ENCODE peak calls at places on chromosomes 1 and 21, in ten cellular contexts. X, N, L, V, E, K, G, F, U and D are unnamed samples.

GRCh38 chr1:37267111-37267835 is 207.1 kb upstream of the ZC3H12A start:
- DNase-seq in X (no peak), N (no peak), L (no peak), V (no peak), E (no peak), K (peak), G (no peak), F (no peak), U (no peak), D (no peak)

GRCh38 chr1:7650801-7651200 is 120.3 kb upstream of the VAMP3 start:
- DNase-seq in X (no peak), N (no peak), L (no peak), V (no peak), E (no peak), K (no peak), G (no peak), F (no peak), U (no peak), D (no peak)

GRCh38 chr1:50829010-50829958 is 130.8 kb downstream of the FAF1 start:
- DNase-seq in X (no peak), N (no peak), L (no peak), V (no peak), E (no peak), K (no peak), G (no peak), F (no peak), U (peak), D (no peak)

GRCh38 chr1:224406216-224406615 is 28.4 kb downstream of the WDR26 start:
- DNase-seq in X (no peak), N (no peak), L (no peak), V (no peak), E (no peak), K (no peak), G (no peak), F (no peak), U (no peak), D (no peak)

GRCh38 chr21:44958471-44959191 is 18.8 kb downstream of the SLX9 start:
- DNase-seq in X (no peak), N (no peak), L (no peak), V (peak), E (no peak), K (peak), G (peak), F (peak), U (peak), D (no peak)

GRCh38 chr1:196557797-196558196 is 50.4 kb downstream of the KCNT2 start:
- DNase-seq in X (no peak), N (no peak), L (no peak), V (no peak), E (no peak), K (no peak), G (peak), F (no peak), U (no peak), D (no peak)

GRCh38 chr1:31038360-31038759 is 27.2 kb downstream of the PUM1 start:
- DNase-seq in X (no peak), N (no peak), L (no peak), V (no peak), E (no peak), K (no peak), G (peak), F (no peak), U (peak), D (no peak)

GRCh38 chr1:54971317-54971791 is 9.1 kb upstream of the TMEM61 start:
- DNase-seq in X (no peak), N (no peak), L (peak), V (no peak), E (no peak), K (no peak), G (peak), F (no peak), U (peak), D (no peak)

GRCh38 chr1:74286414-74286813 is 51.2 kb downstream of the TNNI3K start:
- DNase-seq in X (no peak), N (no peak), L (no peak), V (no peak), E (no peak), K (no peak), G (no peak), F (no peak), U (no peak), D (no peak)

GRCh38 chr1:205920159-205920558 is 23.1 kb downstream of the SLC26A9 start:
- DNase-seq in X (no peak), N (no peak), L (no peak), V (peak), E (no peak), K (no peak), G (peak), F (no peak), U (peak), D (no peak)

GRCh38 chr1:97038410-97038809 is 316.8 kb downstream of the PTBP2 start:
- DNase-seq in X (no peak), N (no peak), L (no peak), V (no peak), E (no peak), K (no peak), G (no peak), F (no peak), U (peak), D (no peak)

GRCh38 chr1:203271018-203271743 is 34.1 kb upstream of the BTG2 start:
- DNase-seq in X (no peak), N (no peak), L (no peak), V (no peak), E (peak), K (peak), G (peak), F (peak), U (peak), D (peak)

GRCh38 chr1:18486195-18486594 is 5.5 kb downstream of the KLHDC7A start:
- DNase-seq in X (no peak), N (no peak), L (no peak), V (no peak), E (no peak), K (peak), G (no peak), F (no peak), U (no peak), D (no peak)

GRCh38 chr1:1141911-1142250 is 26.0 kb upstream of the C1orf159 start:
- DNase-seq in X (no peak), N (no peak), L (no peak), V (no peak), E (no peak), K (no peak), G (no peak), F (no peak), U (no peak), D (no peak)

GRCh38 chr1:205098242-205098641 is 14.0 kb upstream of the TMEM81 start:
- DNase-seq in X (no peak), N (no peak), L (no peak), V (no peak), E (no peak), K (no peak), G (no peak), F (no peak), U (no peak), D (no peak)

GRCh38 chr1:108598340-108598739 is 38.4 kb downstream of the EEIG2 start:
- DNase-seq in X (no peak), N (no peak), L (no peak), V (no peak), E (no peak), K (no peak), G (no peak), F (no peak), U (peak), D (no peak)

GRCh38 chr1:113242481-113242880 is 147.8 kb upstream of the MAGI3 start:
- DNase-seq in X (no peak), N (no peak), L (no peak), V (no peak), E (peak), K (no peak), G (peak), F (no peak), U (no peak), D (no peak)

GRCh38 chr1:91699339-91699970 is 186.5 kb downstream of the TGFBR3 start:
- DNase-seq in X (no peak), N (no peak), L (no peak), V (peak), E (no peak), K (no peak), G (peak), F (peak), U (no peak), D (no peak)

GRCh38 chr1:199449221-199449620 is 578.3 kb upstream of the NR5A2 start:
- DNase-seq in X (no peak), N (no peak), L (no peak), V (no peak), E (no peak), K (no peak), G (no peak), F (no peak), U (peak), D (no peak)

GRCh38 chr1:109502368-109502851 is 7.1 kb downstream of the AMIGO1 start:
- DNase-seq in X (no peak), N (no peak), L (no peak), V (no peak), E (no peak), K (no peak), G (no peak), F (no peak), U (no peak), D (no peak)

GRCh38 chr1:169212088-169212487 is 105.6 kb downstream of the ATP1B1 start:
- DNase-seq in X (no peak), N (no peak), L (no peak), V (no peak), E (no peak), K (no peak), G (no peak), F (no peak), U (no peak), D (no peak)

GRCh38 chr21:37454869-37455503 is 88.4 kb downstream of the DYRK1A start:
- DNase-seq in X (no peak), N (no peak), L (no peak), V (no peak), E (no peak), K (no peak), G (no peak), F (no peak), U (no peak), D (no peak)

GRCh38 chr1:151944859-151945575 is 35.7 kb upstream of the THEM4 start:
- DNase-seq in X (no peak), N (no peak), L (no peak), V (no peak), E (no peak), K (no peak), G (no peak), F (no peak), U (no peak), D (no peak)

GRCh38 chr1:211356723-211357418 is 30.2 kb downstream of the TRAF5 start:
- DNase-seq in X (no peak), N (no peak), L (no peak), V (no peak), E (no peak), K (peak), G (peak), F (no peak), U (peak), D (no peak)

GRCh38 chr1:201619513-201619912 is 80.6 kb downstream of the NAV1 start:
- DNase-seq in X (no peak), N (no peak), L (no peak), V (no peak), E (no peak), K (no peak), G (no peak), F (no peak), U (no peak), D (no peak)

GRCh38 chr21:24023402-24023801 is 1583.9 kb downstream of the MRPL39 start:
- DNase-seq in X (no peak), N (no peak), L (no peak), V (no peak), E (no peak), K (no peak), G (no peak), F (no peak), U (no peak), D (no peak)

GRCh38 chr1:26705788-26706237 is 10.0 kb downstream of the ARID1A start:
- DNase-seq in X (no peak), N (no peak), L (no peak), V (no peak), E (peak), K (no peak), G (peak), F (no peak), U (peak), D (no peak)

GRCh38 chr1:85406887-85407593 is 57.9 kb downstream of the DDAH1 start:
- DNase-seq in X (no peak), N (no peak), L (no peak), V (no peak), E (peak), K (peak), G (peak), F (peak), U (peak), D (no peak)

GRCh38 chr1:56644064-56644940 is 812 bp upstream of the PRKAA2 start:
- DNase-seq in X (no peak), N (no peak), L (no peak), V (no peak), E (no peak), K (no peak), G (peak), F (no peak), U (no peak), D (no peak)

GRCh38 chr1:10507111-10507879 is 32.5 kb downstream of the PEX14 start:
- DNase-seq in X (no peak), N (peak), L (no peak), V (peak), E (peak), K (peak), G (peak), F (peak), U (peak), D (peak)

GRCh38 chr1:197981546-197981945 is 64.4 kb downstream of the LHX9 start:
- DNase-seq in X (no peak), N (no peak), L (no peak), V (no peak), E (no peak), K (no peak), G (no peak), F (no peak), U (no peak), D (no peak)

GRCh38 chr21:41659791-41660560 is 106.9 kb downstream of the RIPK4 start:
- DNase-seq in X (no peak), N (no peak), L (no peak), V (peak), E (no peak), K (no peak), G (peak), F (no peak), U (no peak), D (no peak)

GRCh38 chr21:25837545-25838263 is 102.9 kb downstream of the GABPA start:
- DNase-seq in X (no peak), N (no peak), L (no peak), V (no peak), E (no peak), K (peak), G (peak), F (no peak), U (peak), D (no peak)

GRCh38 chr1:203569490-203570318 is 56.9 kb upstream of the ATP2B4 start:
- DNase-seq in X (no peak), N (no peak), L (no peak), V (no peak), E (no peak), K (no peak), G (peak), F (no peak), U (peak), D (no peak)

GRCh38 chr1:117210831-117211261 is at the start of gene VTCN1:
- DNase-seq in X (no peak), N (no peak), L (no peak), V (no peak), E (peak), K (no peak), G (no peak), F (no peak), U (no peak), D (no peak)

GRCh38 chr1:202192770-202193613 is 607 bp upstream of the LGR6 start:
- DNase-seq in X (peak), N (peak), L (no peak), V (peak), E (peak), K (peak), G (peak), F (peak), U (peak), D (peak)

DNA sequence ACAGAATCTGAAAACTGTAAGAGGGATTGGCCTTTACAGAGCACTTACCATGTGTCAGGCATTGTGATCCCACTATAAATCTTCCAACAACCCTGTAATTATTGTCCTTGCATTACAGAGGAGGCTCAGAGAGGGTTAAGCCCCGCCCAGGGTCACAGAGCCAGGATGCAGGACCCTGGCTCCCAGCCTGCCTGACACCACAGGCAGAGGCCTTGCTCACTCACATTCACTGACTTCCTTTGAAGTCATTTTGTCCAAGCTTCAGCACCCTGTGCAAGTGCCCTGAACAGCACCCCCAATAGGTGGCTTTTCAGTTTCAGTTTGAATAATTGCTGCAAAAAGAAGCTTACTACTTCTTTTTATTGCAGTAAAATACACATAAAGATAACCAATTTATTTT is 256.8 kb upstream of the NFIA start:
- DNase-seq in X (no peak), N (no peak), L (no peak), V (no peak), E (no peak), K (no peak), G (no peak), F (no peak), U (no peak), D (no peak)
- TF ChIP-seq CTCF in X (no peak), N (peak), L (peak), V (no peak), E (no peak), K (no peak), G (no peak), F (no peak), U (no peak), D (no peak)

DNA sequence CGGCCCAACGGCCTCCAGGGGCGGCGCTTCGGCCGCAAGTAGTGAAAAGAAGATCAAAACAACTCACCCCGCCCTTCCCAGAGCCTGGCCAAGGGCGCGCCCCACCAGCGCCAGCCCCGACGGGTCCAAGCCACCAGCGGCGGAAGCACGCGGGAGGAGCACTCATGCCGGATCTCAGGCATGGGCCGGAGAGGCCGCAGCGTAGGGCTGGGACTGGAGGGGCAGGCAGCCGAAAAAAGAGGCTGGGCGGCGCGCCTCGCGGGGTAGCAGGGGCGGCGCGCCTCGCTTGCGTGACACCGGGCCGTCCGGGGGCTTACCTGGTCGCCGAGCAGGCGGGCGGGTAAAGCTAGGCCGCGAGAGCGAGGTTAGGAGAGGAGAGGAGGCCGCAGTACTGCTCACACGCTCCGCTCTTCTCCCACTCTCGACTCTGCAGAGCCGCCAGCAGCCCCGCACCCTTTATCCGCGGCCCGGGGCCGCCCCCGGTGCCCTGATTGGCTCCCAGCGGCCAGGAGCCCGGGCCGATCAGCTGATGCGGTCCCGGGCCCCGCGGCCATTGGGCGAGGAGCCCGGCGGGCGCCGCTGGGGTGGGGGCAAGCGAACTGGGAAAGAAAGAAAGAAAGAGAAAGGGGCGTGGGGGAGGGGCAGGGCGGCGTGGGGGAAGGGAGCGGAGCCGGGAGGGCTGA is at the start of gene GLUL:
- DNase-seq in X (peak), N (peak), L (peak), V (peak), E (peak), K (peak), G (peak), F (peak), U (peak), D (peak)
- TF ChIP-seq CTCF in X (no peak), N (no peak), L (peak), V (peak), E (no peak), K (no peak), G (peak), F (peak), U (no peak), D (no peak)

DNA sequence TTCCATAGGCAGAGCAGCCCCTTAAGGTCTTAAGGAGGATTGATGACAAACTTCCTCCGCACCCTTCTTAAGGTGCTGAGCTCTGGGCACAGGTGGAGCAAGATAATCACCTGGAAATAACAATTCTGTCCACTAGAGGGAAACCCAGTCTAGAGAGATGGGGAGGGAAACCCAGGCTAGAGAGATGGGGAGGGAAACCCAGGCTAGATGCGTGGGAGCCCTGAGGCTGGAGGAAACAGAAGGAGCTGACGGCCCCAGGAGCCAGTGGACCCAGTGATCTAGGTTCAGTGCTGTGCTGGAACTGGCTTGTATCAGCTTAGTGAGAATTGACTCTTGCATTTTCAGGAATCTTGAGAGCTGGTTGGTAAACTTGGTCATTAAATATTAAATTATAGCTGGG is 17.8 kb upstream of the MYCL start:
- DNase-seq in X (peak), N (peak), L (peak), V (no peak), E (peak), K (peak), G (peak), F (no peak), U (peak), D (no peak)
- TF ChIP-seq CTCF in X (no peak), N (peak), L (peak), V (peak), E (peak), K (peak), G (peak), F (peak), U (peak), D (peak)

GRCh38 chr1:187374130-187374529 is 545.4 kb downstream of the PLA2G4A start:
- DNase-seq in X (no peak), N (no peak), L (no peak), V (no peak), E (no peak), K (no peak), G (no peak), F (no peak), U (no peak), D (no peak)

DNA sequence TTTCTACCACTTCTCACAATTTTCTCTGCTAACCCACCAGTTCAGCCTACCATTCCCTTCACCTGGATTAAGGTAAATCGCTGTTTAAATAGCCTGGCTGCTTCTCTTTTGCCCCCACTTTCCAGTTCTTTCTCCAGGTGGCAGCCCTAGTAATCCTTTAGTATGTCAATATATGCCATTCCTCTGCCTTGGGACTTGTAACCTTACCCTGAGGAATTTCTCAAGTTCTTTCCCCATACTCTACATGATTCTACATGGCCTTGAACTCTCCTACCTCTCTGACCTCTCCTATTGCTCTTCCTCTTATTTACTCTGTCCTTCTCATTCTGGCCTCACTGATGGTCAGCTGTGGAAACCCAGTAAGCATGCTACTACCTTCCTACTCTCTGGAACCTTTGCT is 546.0 kb downstream of the PLA2G4A start:
- DNase-seq in X (no peak), N (no peak), L (no peak), V (no peak), E (no peak), K (no peak), G (no peak), F (no peak), U (no peak), D (no peak)
- TF ChIP-seq CTCF in X (no peak), N (no peak), L (no peak), V (no peak), E (no peak), K (no peak), G (no peak), F (no peak), U (no peak), D (no peak)